ENCODE peak calls at places on chromosomes 4 and X, in four cellular contexts. One of them, this sample, is unnamed.
A peak's percentile ranks its signal among the peaks of the same experiment; 100 is the strongest.

GRCh38 chr4:65296246-65296645 is 374.0 kb downstream of the EPHA5 start:
- DNase-seq in body of pancreas: no peak
- DNase-seq in GM23248: no peak
- DNase-seq in cardiac muscle cell: no peak
- DNase-seq in this sample: no peak

GRCh38 chrX:49176421-49177326 is 5.0 kb downstream of the PLP2 start:
- DNase-seq in body of pancreas: no peak
- DNase-seq in GM23248: no peak
- DNase-seq in cardiac muscle cell: no peak
- DNase-seq in this sample: no peak

GRCh38 chrX:13646154-13646549 is 6.8 kb upstream of the TCEANC start:
- DNase-seq in body of pancreas: peak; percentile 62
- DNase-seq in GM23248: peak; percentile 77
- DNase-seq in cardiac muscle cell: peak; percentile 75
- DNase-seq in this sample: peak; percentile 75

GRCh38 chr4:5366009-5366386 is 314.7 kb downstream of the STK32B start:
- DNase-seq in body of pancreas: no peak
- DNase-seq in GM23248: no peak
- DNase-seq in cardiac muscle cell: no peak
- DNase-seq in this sample: no peak

GRCh38 chr4:53196195-53196641 is 169.6 kb downstream of the SCFD2 start:
- DNase-seq in body of pancreas: no peak
- DNase-seq in GM23248: peak; percentile 40
- DNase-seq in cardiac muscle cell: peak; percentile 17
- DNase-seq in this sample: peak; percentile 19

GRCh38 chr4:71466775-71467174 is 128.0 kb downstream of the SLC4A4 start:
- DNase-seq in body of pancreas: no peak
- DNase-seq in GM23248: no peak
- DNase-seq in cardiac muscle cell: no peak
- DNase-seq in this sample: no peak

GRCh38 chrX:52608961-52609360 is 45.7 kb downstream of the SSX7 start:
- DNase-seq in body of pancreas: no peak
- DNase-seq in GM23248: no peak
- DNase-seq in cardiac muscle cell: no peak
- DNase-seq in this sample: no peak

GRCh38 chrX:12065251-12065650 is 73.0 kb upstream of the FRMPD4 start:
- DNase-seq in body of pancreas: no peak
- DNase-seq in GM23248: peak; percentile 14
- DNase-seq in cardiac muscle cell: peak; percentile 59
- DNase-seq in this sample: peak; percentile 42

GRCh38 chr4:138898282-138898681 is 117.3 kb upstream of the NOCT start:
- DNase-seq in body of pancreas: no peak
- DNase-seq in GM23248: peak; percentile 75
- DNase-seq in cardiac muscle cell: peak; percentile 52
- DNase-seq in this sample: peak; percentile 39

GRCh38 chr4:143353797-143354196 is 17.1 kb downstream of the GAB1 start:
- DNase-seq in body of pancreas: no peak
- DNase-seq in GM23248: no peak
- DNase-seq in cardiac muscle cell: no peak
- DNase-seq in this sample: no peak

GRCh38 chr4:143352052-143352451 is 15.4 kb downstream of the GAB1 start:
- DNase-seq in body of pancreas: no peak
- DNase-seq in GM23248: no peak
- DNase-seq in cardiac muscle cell: peak; percentile 24
- DNase-seq in this sample: no peak

GRCh38 chr4:143348233-143349077 is 11.8 kb downstream of the GAB1 start:
- DNase-seq in body of pancreas: no peak
- DNase-seq in GM23248: no peak
- DNase-seq in cardiac muscle cell: no peak
- DNase-seq in this sample: peak; percentile 48

GRCh38 chr4:143352720-143353119 is 16.0 kb downstream of the GAB1 start:
- DNase-seq in body of pancreas: no peak
- DNase-seq in GM23248: no peak
- DNase-seq in cardiac muscle cell: peak; percentile 27
- DNase-seq in this sample: no peak

GRCh38 chr4:143351149-143351691 is 14.5 kb downstream of the GAB1 start:
- DNase-seq in body of pancreas: no peak
- DNase-seq in GM23248: no peak
- DNase-seq in cardiac muscle cell: no peak
- DNase-seq in this sample: no peak
- H3K4me1 ChIP-seq in body of pancreas: peaks cover 44% of the 10 kb centered on the region
- H3K4me1 ChIP-seq in GM23248: peaks cover 20% of the 10 kb centered on the region
- H3K4me1 ChIP-seq in cardiac muscle cell: peaks cover 62% of the 10 kb centered on the region
- H3K4me1 ChIP-seq in this sample: peaks cover 49% of the 10 kb centered on the region

GRCh38 chr4:118985170-118986000 is 96.7 kb downstream of the SYNPO2 start:
- DNase-seq in body of pancreas: no peak
- DNase-seq in GM23248: no peak
- DNase-seq in cardiac muscle cell: no peak
- DNase-seq in this sample: no peak
- H3K4me1 ChIP-seq in body of pancreas: no peaks in the 10 kb centered on the region
- H3K4me1 ChIP-seq in GM23248: peaks cover 51% of the 10 kb centered on the region
- H3K4me1 ChIP-seq in cardiac muscle cell: peaks cover 8% of the 10 kb centered on the region
- H3K4me1 ChIP-seq in this sample: no peaks in the 10 kb centered on the region

GRCh38 chr4:109410226-109410625 is 23.4 kb upstream of the SEC24B start:
- DNase-seq in body of pancreas: no peak
- DNase-seq in GM23248: no peak
- DNase-seq in cardiac muscle cell: no peak
- DNase-seq in this sample: no peak
- H3K4me1 ChIP-seq in body of pancreas: peaks cover 4% of the 10 kb centered on the region
- H3K4me1 ChIP-seq in GM23248: peaks cover 10% of the 10 kb centered on the region
- H3K4me1 ChIP-seq in cardiac muscle cell: peaks cover 8% of the 10 kb centered on the region
- H3K4me1 ChIP-seq in this sample: no peaks in the 10 kb centered on the region

GRCh38 chr4:113293673-113294072 is 244.2 kb downstream of the ANK2 start:
- DNase-seq in body of pancreas: no peak
- DNase-seq in GM23248: peak; percentile 66
- DNase-seq in cardiac muscle cell: peak; percentile 22
- DNase-seq in this sample: no peak
- H3K4me1 ChIP-seq in body of pancreas: no peaks in the 10 kb centered on the region
- H3K4me1 ChIP-seq in GM23248: peaks cover 32% of the 10 kb centered on the region
- H3K4me1 ChIP-seq in cardiac muscle cell: no peaks in the 10 kb centered on the region
- H3K4me1 ChIP-seq in this sample: peaks cover 8% of the 10 kb centered on the region

GRCh38 chr4:147787204-147787603 is 55.3 kb downstream of the ARHGAP10 start:
- DNase-seq in body of pancreas: no peak
- DNase-seq in GM23248: peak; percentile 72
- DNase-seq in cardiac muscle cell: peak; percentile 72
- DNase-seq in this sample: no peak
- H3K4me1 ChIP-seq in body of pancreas: peaks cover 34% of the 10 kb centered on the region
- H3K4me1 ChIP-seq in GM23248: peaks cover 43% of the 10 kb centered on the region
- H3K4me1 ChIP-seq in cardiac muscle cell: peaks cover 35% of the 10 kb centered on the region
- H3K4me1 ChIP-seq in this sample: peaks cover 17% of the 10 kb centered on the region

DNA sequence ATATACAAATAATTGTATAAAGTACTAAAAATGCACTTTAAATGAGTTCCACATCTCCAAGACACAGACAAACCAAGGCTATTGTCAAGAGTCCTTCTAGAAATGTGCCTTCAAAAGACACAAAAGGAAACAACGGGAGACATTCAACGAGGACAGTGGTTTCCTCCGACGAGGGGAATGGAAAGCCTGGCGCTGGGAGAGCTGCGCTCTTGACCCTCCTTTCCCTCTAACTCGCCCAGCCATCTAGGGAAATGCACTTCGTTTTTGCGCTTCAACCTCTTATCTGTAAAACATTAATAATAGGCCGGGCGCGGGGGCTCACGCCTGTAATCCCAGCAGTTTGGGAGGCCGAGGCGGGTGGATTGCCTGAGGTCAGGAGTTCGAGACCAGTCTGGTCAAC is 37.0 kb downstream of the ZFP42 start:
- DNase-seq in body of pancreas: no peak
- DNase-seq in GM23248: no peak
- DNase-seq in cardiac muscle cell: no peak
- DNase-seq in this sample: no peak
- H3K4me1 ChIP-seq in body of pancreas: no peaks in the 10 kb centered on the region
- H3K4me1 ChIP-seq in GM23248: no peaks in the 10 kb centered on the region
- H3K4me1 ChIP-seq in cardiac muscle cell: no peaks in the 10 kb centered on the region
- H3K4me1 ChIP-seq in this sample: no peaks in the 10 kb centered on the region

GRCh38 chr4:181503800-181504364 is 739.3 kb upstream of the TENM3 start:
- DNase-seq in body of pancreas: no peak
- DNase-seq in GM23248: no peak
- DNase-seq in cardiac muscle cell: no peak
- DNase-seq in this sample: no peak

GRCh38 chr4:181504846-181505374 is 738.3 kb upstream of the TENM3 start:
- DNase-seq in body of pancreas: no peak
- DNase-seq in GM23248: no peak
- DNase-seq in cardiac muscle cell: no peak
- DNase-seq in this sample: no peak

GRCh38 chr4:181509073-181509472 is 734.1 kb upstream of the TENM3 start:
- DNase-seq in body of pancreas: no peak
- DNase-seq in GM23248: no peak
- DNase-seq in cardiac muscle cell: no peak
- DNase-seq in this sample: no peak
- H3K4me1 ChIP-seq in body of pancreas: no peaks in the 10 kb centered on the region
- H3K4me1 ChIP-seq in GM23248: no peaks in the 10 kb centered on the region
- H3K4me1 ChIP-seq in cardiac muscle cell: no peaks in the 10 kb centered on the region
- H3K4me1 ChIP-seq in this sample: no peaks in the 10 kb centered on the region

GRCh38 chrX:136121788-136122187 is 25.5 kb upstream of the FHL1 start:
- DNase-seq in body of pancreas: no peak
- DNase-seq in GM23248: no peak
- DNase-seq in cardiac muscle cell: peak; percentile 2
- DNase-seq in this sample: no peak

GRCh38 chrX:136126892-136127406 is 20.4 kb upstream of the FHL1 start:
- DNase-seq in body of pancreas: no peak
- DNase-seq in GM23248: peak; percentile 65
- DNase-seq in cardiac muscle cell: no peak
- DNase-seq in this sample: no peak

GRCh38 chrX:136126371-136126770 is 21.0 kb upstream of the FHL1 start:
- DNase-seq in body of pancreas: no peak
- DNase-seq in GM23248: no peak
- DNase-seq in cardiac muscle cell: no peak
- DNase-seq in this sample: no peak

GRCh38 chrX:136125106-136125505 is 22.2 kb upstream of the FHL1 start:
- DNase-seq in body of pancreas: no peak
- DNase-seq in GM23248: no peak
- DNase-seq in cardiac muscle cell: no peak
- DNase-seq in this sample: no peak

DNA sequence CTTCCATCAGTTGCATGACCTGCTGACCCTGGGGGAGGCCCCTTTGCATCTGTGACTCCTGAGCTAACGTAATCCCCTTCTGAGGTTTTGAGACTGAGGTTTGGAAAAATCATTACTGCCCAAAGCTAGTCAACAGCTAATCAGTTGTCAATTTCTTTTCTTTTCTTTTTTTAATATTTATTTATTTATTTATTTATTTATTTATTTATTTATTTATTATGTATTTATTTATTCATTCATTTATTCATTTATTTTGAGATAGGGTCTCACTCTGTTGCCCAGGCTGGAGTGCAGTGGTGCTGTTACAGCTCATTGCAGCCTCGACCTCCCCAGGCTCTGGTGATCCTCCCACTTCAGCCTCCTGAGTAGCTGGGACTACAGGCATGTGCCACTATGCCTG is 25.1 kb upstream of the FHL1 start:
- DNase-seq in body of pancreas: no peak
- DNase-seq in GM23248: no peak
- DNase-seq in cardiac muscle cell: no peak
- DNase-seq in this sample: no peak
- H3K4me1 ChIP-seq in body of pancreas: no peaks in the 10 kb centered on the region
- H3K4me1 ChIP-seq in GM23248: peaks cover 8% of the 10 kb centered on the region
- H3K4me1 ChIP-seq in cardiac muscle cell: peaks cover 4% of the 10 kb centered on the region
- H3K4me1 ChIP-seq in this sample: no peaks in the 10 kb centered on the region

DNA sequence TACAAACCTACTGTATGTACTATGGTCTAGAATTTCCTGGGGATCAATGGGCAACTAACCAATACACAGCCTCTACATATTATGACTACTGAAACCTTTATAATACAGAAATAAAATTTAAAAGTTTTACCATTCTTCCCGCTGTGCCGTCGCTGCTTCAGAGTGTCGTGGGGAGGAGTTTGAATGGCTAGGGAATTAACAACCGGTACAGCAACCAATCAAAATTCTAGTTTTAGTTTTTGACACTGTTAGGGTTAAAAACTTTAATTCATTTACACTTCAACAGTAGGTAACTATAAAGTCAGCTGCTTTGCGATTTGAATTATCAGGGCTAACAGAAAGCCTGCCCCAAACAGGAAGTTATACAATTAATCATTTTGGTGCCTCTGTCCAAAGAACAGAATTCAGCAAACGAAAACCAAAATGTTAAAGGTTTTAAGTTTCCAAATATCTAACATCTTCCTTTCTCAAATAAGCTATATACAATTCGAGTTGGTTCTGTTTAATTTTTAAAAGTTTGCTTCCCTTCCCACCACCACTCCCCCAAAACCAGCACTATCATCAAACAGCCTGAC is 2.3 kb downstream of the HNRNPD start:
- DNase-seq in body of pancreas: no peak
- DNase-seq in GM23248: peak; percentile 49
- DNase-seq in cardiac muscle cell: no peak
- DNase-seq in this sample: no peak
- H3K4me1 ChIP-seq in body of pancreas: peaks cover 61% of the 10 kb centered on the region
- H3K4me1 ChIP-seq in GM23248: peaks cover 48% of the 10 kb centered on the region
- H3K4me1 ChIP-seq in cardiac muscle cell: peaks cover 53% of the 10 kb centered on the region
- H3K4me1 ChIP-seq in this sample: peaks cover 21% of the 10 kb centered on the region

DNA sequence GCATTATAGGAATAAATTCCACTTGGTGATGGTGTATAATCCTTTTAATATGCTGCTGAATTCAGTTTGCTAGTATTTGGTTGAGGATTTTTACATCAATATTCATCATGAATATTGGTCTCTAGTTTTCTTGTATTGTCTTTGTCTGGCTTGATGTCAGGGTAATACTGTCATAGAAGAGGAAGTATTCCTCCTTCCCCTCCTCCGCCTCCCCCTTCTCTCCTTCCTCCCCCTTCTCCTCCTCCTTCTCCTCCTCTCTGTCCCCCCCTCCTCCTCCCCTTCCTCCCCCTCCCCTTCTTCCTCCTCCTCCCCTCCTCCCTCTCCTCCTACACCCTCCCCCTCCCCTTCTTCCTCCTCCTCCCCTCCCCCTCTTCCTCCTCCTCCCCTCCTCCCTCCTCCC is 65.8 kb downstream of the RGS12 start:
- DNase-seq in body of pancreas: no peak
- DNase-seq in GM23248: no peak
- DNase-seq in cardiac muscle cell: no peak
- DNase-seq in this sample: no peak
- H3K4me1 ChIP-seq in body of pancreas: peaks cover 7% of the 10 kb centered on the region
- H3K4me1 ChIP-seq in GM23248: no peaks in the 10 kb centered on the region
- H3K4me1 ChIP-seq in cardiac muscle cell: no peaks in the 10 kb centered on the region
- H3K4me1 ChIP-seq in this sample: peaks cover 4% of the 10 kb centered on the region

This sample was measured in hepatocyte.